ENCODE peak calls at places on chromosome 18, in seven cellular contexts. U is sigmoid colon; N is adrenal gland; R is H4; X is activated CD4-positive, alpha-beta T cell treated with anti-CD3 and anti-CD28 coated beads for 4 hours; E is lower leg skin; L is ELF-1. I is an unnamed sample.

GRCh38 chr18:50374170-50374752 is 585 bp upstream of the SKA1 start:
- DNase-seq in U (no peak), L (no peak), N (no peak), R (no peak), E (no peak), X (no peak), I (no peak)

GRCh38 chr18:75287700-75288099 is 77.1 kb downstream of the TSHZ1 start:
- DNase-seq in X (no peak), U (no peak), E (no peak), N (no peak), L (no peak), R (no peak), I (no peak)

GRCh38 chr18:13302611-13303267 is 84.2 kb downstream of the LDLRAD4 start:
- DNase-seq in R (no peak), U (no peak), X (no peak), N (no peak), E (no peak), L (no peak), I (no peak)

GRCh38 chr18:79496978-79497637 is 101.4 kb downstream of the NFATC1 start:
- DNase-seq in N (peak; percentile 38), E (peak; percentile 76), R (no peak), L (peak; percentile 4), U (peak; percentile 90), X (no peak), I (no peak)

GRCh38 chr18:75638223-75638596 is 210.7 kb upstream of the SMIM21 start:
- DNase-seq in X (no peak), E (no peak), R (no peak), U (no peak), N (no peak), L (no peak), I (no peak)

GRCh38 chr18:30903566-30903965 is 139.0 kb downstream of the DSC3 start:
- DNase-seq in U (no peak), X (no peak), R (peak; percentile 93), E (no peak), N (no peak), L (no peak), I (no peak)

GRCh38 chr18:32257073-32257780 is 67.4 kb downstream of the MEP1B start:
- DNase-seq in X (no peak), R (no peak), L (no peak), U (no peak), N (no peak), E (no peak), I (no peak)

GRCh38 chr18:9366126-9366714 is 31.6 kb downstream of the TWSG1 start:
- DNase-seq in X (no peak), L (peak; percentile 92), E (peak; percentile 86), U (no peak), R (no peak), N (peak; percentile 33), I (no peak)

GRCh38 chr18:49561377-49562193 is at the start of gene LIPG:
- DNase-seq in N (peak; percentile 35), L (peak; percentile 85), E (no peak), U (no peak), R (no peak), X (peak; percentile 16), I (no peak)

GRCh38 chr18:59228361-59228760 is 8.4 kb downstream of the GRP start:
- DNase-seq in R (no peak), E (no peak), L (no peak), U (no peak), X (no peak), N (no peak), I (no peak)

GRCh38 chr18:25350561-25351201 is 1.3 kb downstream of the ZNF521 start:
- DNase-seq in U (peak; percentile 78), N (peak; percentile 50), R (peak; percentile 23), E (peak; percentile 90), L (peak; percentile 16), X (no peak), I (no peak)

GRCh38 chr18:55384551-55385275 is 203.3 kb downstream of the TCF4 start:
- DNase-seq in R (peak; percentile 43), U (no peak), L (peak; percentile 60), E (no peak), X (no peak), N (peak; percentile 24), I (no peak)

GRCh38 chr18:46035701-46036680 is 36.1 kb downstream of the PSTPIP2 start:
- DNase-seq in N (no peak), R (peak; percentile 20), U (no peak), L (no peak), X (no peak), E (no peak), I (no peak)

GRCh38 chr18:23065234-23065806 is 70.0 kb upstream of the CABLES1 start:
- DNase-seq in E (no peak), R (no peak), U (no peak), L (no peak), N (no peak), X (no peak), I (no peak)

GRCh38 chr18:39772155-39772919 is 2182.7 kb upstream of the PIK3C3 start:
- DNase-seq in R (no peak), N (no peak), U (no peak), L (no peak), X (no peak), E (no peak), I (no peak)

GRCh38 chr18:21481739-21482138 is 118.8 kb downstream of the ESCO1 start:
- DNase-seq in N (no peak), E (no peak), R (no peak), L (no peak), X (no peak), U (no peak), I (no peak)

GRCh38 chr18:21163647-21164625 is 52.3 kb upstream of the ROCK1 start:
- DNase-seq in E (no peak), R (peak; percentile 84), U (no peak), N (no peak), X (no peak), L (no peak), I (no peak)

GRCh38 chr18:41744664-41745063 is 210.4 kb upstream of the PIK3C3 start:
- DNase-seq in R (no peak), L (peak; percentile 3), N (no peak), X (no peak), E (no peak), U (no peak), I (no peak)

GRCh38 chr18:24400587-24400986 is 3.0 kb upstream of the OSBPL1A start:
- DNase-seq in E (no peak), R (peak; percentile 21), N (no peak), X (no peak), U (no peak), L (peak; percentile 28), I (no peak)

GRCh38 chr18:2197945-2198344 is 373.4 kb downstream of the METTL4 start:
- DNase-seq in R (no peak), U (no peak), E (no peak), N (peak; percentile 14), X (no peak), L (no peak), I (no peak)

GRCh38 chr18:10566390-10566789 is 40.6 kb downstream of the NAPG start:
- DNase-seq in U (no peak), E (no peak), L (no peak), X (no peak), N (no peak), R (no peak), I (no peak)

GRCh38 chr18:10122116-10122515 is 208.3 kb downstream of the VAPA start:
- DNase-seq in R (peak; percentile 91), U (no peak), N (peak; percentile 50), E (no peak), L (no peak), X (no peak), I (no peak)

GRCh38 chr18:59357928-59358327 is 1.1 kb downstream of the LMAN1 start:
- DNase-seq in L (no peak), N (peak; percentile 17), R (peak; percentile 19), E (no peak), X (peak; percentile 6), U (no peak), I (no peak)

GRCh38 chr18:57439617-57439975 is 4.4 kb downstream of the ONECUT2 start:
- DNase-seq in N (no peak), U (no peak), E (no peak), L (peak; percentile 88), X (no peak), R (no peak), I (no peak)

GRCh38 chr18:60739212-60739611 is 366.6 kb upstream of the MC4R start:
- DNase-seq in L (no peak), N (no peak), U (no peak), E (no peak), X (no peak), R (no peak), I (no peak)

GRCh38 chr18:79382681-79383387 is 12.9 kb upstream of the NFATC1 start:
- DNase-seq in L (no peak), U (peak; percentile 70), N (no peak), R (no peak), X (no peak), E (peak; percentile 87), I (no peak)

GRCh38 chr18:65103864-65104263 is 646.9 kb upstream of the CDH7 start:
- DNase-seq in L (no peak), E (no peak), R (no peak), N (no peak), U (no peak), X (no peak), I (no peak)

I was measured in thoracic aorta.